ENCODE peak calls at places on chromosomes 2 and 18, in four cellular contexts. E is ovary, S is suprapubic skin, Q is HepG2. O is an unnamed sample.

GRCh38 chr2:162106146-162106551 is 32.1 kb upstream of the DPP4 start:
- DNase-seq in E (no peak), S (no peak), Q (no peak), O (no peak)

GRCh38 chr2:47508641-47509040 is 105.7 kb downstream of the MSH2 start:
- DNase-seq in E (no peak), S (no peak), Q (no peak), O (no peak)

GRCh38 chr2:172455121-172455515 is 27.7 kb downstream of the ITGA6 start:
- DNase-seq in E (no peak), S (no peak), Q (no peak), O (no peak)

GRCh38 chr18:581106-581505 is 926 bp downstream of the CETN1 start:
- DNase-seq in E (no peak), S (no peak), Q (no peak), O (no peak)

GRCh38 chr2:241870611-241871537 is 1.3 kb downstream of the RTP5 start:
- DNase-seq in E (no peak), S (no peak), Q (no peak), O (no peak)

GRCh38 chr18:79625924-79626561 is 53.6 kb upstream of the CTDP1 start:
- DNase-seq in E (no peak), S (no peak), Q (no peak), O (no peak)

GRCh38 chr2:229910832-229911412 is 10.9 kb downstream of the TRIP12 start:
- DNase-seq in E (no peak), S (no peak), Q (peak), O (no peak)

GRCh38 chr2:55133467-55134315 is 83.4 kb upstream of the RTN4 start:
- DNase-seq in E (peak), S (no peak), Q (peak), O (no peak)

GRCh38 chr2:12033494-12033893 is 287.1 kb downstream of the LPIN1 start:
- DNase-seq in E (no peak), S (no peak), Q (no peak), O (no peak)

GRCh38 chr2:12034303-12034861 is 287.9 kb downstream of the LPIN1 start:
- DNase-seq in E (no peak), S (no peak), Q (no peak), O (no peak)

GRCh38 chr2:12031871-12032270 is 285.4 kb downstream of the LPIN1 start:
- DNase-seq in E (no peak), S (no peak), Q (no peak), O (peak)

GRCh38 chr2:12032975-12033374 is 286.5 kb downstream of the LPIN1 start:
- DNase-seq in E (no peak), S (no peak), Q (no peak), O (no peak)

GRCh38 chr2:12032421-12032820 is 286.0 kb downstream of the LPIN1 start:
- DNase-seq in E (no peak), S (no peak), Q (no peak), O (no peak)
- H3K4me3 ChIP-seq in E (no peak), S (no peak), Q (no peak), O (no peak)

DNA sequence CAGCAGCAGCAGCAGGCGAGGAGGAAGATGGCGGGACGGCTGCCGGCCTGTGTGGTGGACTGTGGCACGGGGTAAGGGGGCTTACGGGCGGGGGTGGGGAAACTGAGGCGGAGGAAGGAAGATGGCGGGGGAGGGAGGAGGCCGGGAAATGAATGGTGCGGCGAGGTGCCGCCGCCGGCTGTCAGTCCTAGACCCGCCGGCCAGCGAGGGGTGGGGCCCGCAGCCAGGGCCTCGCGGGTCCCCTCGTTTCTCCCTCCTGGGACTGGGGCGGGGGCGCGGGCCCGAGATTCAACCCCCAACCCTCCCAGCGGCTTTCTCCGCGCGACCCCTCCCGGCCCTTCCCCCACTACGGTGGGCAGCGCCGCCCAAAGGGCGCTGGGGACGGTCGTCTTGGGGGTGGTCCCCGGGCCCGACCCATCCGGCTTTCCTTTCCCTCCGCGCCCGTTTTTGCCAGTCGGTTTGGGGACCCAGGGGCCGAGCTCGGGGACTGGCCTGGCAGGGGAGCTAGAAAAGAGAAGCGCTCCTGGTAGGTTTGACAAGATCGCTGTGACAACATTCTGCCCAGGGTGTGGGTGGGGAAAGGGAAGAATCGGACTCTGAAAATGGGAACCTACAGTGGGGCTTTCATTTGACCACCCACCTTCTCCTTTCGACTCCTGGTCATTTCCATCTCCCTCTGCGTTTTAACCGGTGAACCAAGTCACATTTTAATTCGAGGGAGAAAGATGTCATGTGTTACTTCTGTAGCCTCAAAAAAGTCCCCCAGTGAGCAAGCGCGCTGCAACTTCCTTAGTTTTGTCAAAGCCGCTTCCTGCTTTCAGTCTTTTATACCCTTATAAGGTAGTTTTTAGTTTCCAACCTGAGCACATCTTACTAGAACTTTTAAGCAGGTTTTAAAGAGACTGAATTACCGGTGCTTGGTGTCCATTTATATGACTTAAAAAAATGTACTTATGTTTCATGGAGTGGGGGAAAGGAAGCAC is 655 bp downstream of the ACTR3 start:
- DNase-seq in E (peak), S (peak), Q (peak), O (peak)
- TF ChIP-seq POLR2A in E (no peak), S (no peak), Q (no peak), O (no peak)

GRCh38 chr2:40740419-40740818 is 288.5 kb upstream of the SLC8A1 start:
- DNase-seq in E (no peak), S (no peak), Q (peak), O (no peak)
- TF ChIP-seq EP300 in E (no peak), S (no peak), Q (no peak), O (no peak)

GRCh38 chr2:213766465-213766891 is 482.2 kb downstream of the SPAG16 start:
- DNase-seq in E (no peak), S (no peak), Q (no peak), O (no peak)
- H3K4me3 ChIP-seq in E (no peak), S (no peak), Q (no peak), O (no peak)

GRCh38 chr2:109185338-109185737 is 56.3 kb downstream of the SH3RF3 start:
- DNase-seq in E (peak), S (no peak), Q (no peak), O (no peak)
- TF ChIP-seq POLR2A in E (no peak), S (no peak), Q (no peak), O (no peak)

GRCh38 chr2:1585635-1586034 is 158.7 kb downstream of the PXDN start:
- DNase-seq in E (no peak), S (no peak), Q (no peak), O (no peak)

GRCh38 chr2:1586251-1586945 is 157.9 kb downstream of the PXDN start:
- DNase-seq in E (no peak), S (peak), Q (no peak), O (no peak)

GRCh38 chr2:1588051-1588993 is 156.0 kb downstream of the PXDN start:
- DNase-seq in E (no peak), S (no peak), Q (no peak), O (peak)

GRCh38 chr2:1588994-1589611 is 155.2 kb downstream of the PXDN start:
- DNase-seq in E (no peak), S (no peak), Q (no peak), O (no peak)

GRCh38 chr2:1586946-1587840 is 157.1 kb downstream of the PXDN start:
- DNase-seq in E (no peak), S (peak), Q (no peak), O (no peak)
- TF ChIP-seq EP300 in E (no peak), S (no peak), Q (no peak), O (no peak)

GRCh38 chr2:120764434-120764833 is 28.8 kb downstream of the GLI2 start:
- DNase-seq in E (no peak), S (peak), Q (no peak), O (peak)

GRCh38 chr2:120765911-120766757 is 30.5 kb downstream of the GLI2 start:
- DNase-seq in E (peak), S (no peak), Q (no peak), O (peak)

GRCh38 chr2:120766758-120767351 is 31.2 kb downstream of the GLI2 start:
- DNase-seq in E (peak), S (no peak), Q (no peak), O (no peak)

GRCh38 chr2:120763931-120764330 is 28.3 kb downstream of the GLI2 start:
- DNase-seq in E (no peak), S (peak), Q (no peak), O (peak)

GRCh38 chr2:120765031-120765910 is 29.6 kb downstream of the GLI2 start:
- DNase-seq in E (peak), S (peak), Q (no peak), O (peak)
- H3K4me3 ChIP-seq in E (no peak), S (no peak), Q (no peak), O (no peak)

GRCh38 chr2:202635441-202636296 is 900 bp downstream of the FAM117B start:
- DNase-seq in E (peak), S (peak), Q (peak), O (peak)
- TF ChIP-seq POLR2A in E (no peak), S (no peak), Q (peak), O (no peak)

GRCh38 chr2:43812947-43813346 is 25.7 kb downstream of the ABCG5 start:
- DNase-seq in E (no peak), S (no peak), Q (no peak), O (no peak)
- TF ChIP-seq EP300 in E (no peak), S (no peak), Q (no peak), O (no peak)

GRCh38 chr2:26503238-26503880 is 25.4 kb upstream of the OTOF start:
- DNase-seq in E (peak), S (no peak), Q (peak), O (peak)
- H3K4me3 ChIP-seq in E (peak), S (peak), Q (peak), O (peak)

O was measured in upper lobe of left lung.